ENCODE peak calls at places on chromosomes 3 and 15, in nine cellular contexts. C is psoas muscle, R is astrocyte, Z is thoracic aorta, W is Karpas-422, L is mesendoderm, D is SJSA1, Q is SK-N-SH, X is heart right ventricle. U is an unnamed sample.

GRCh38 chr3:185823280-185824044 is 1.4 kb downstream of the IGF2BP2 start:
- DNase-seq in C (peak), R (no peak), Z (no peak), W (no peak), L (peak), D (peak), Q (peak), X (peak), U (no peak)

GRCh38 chr3:37241880-37242279 is 67.5 kb upstream of the LRRFIP2 start:
- DNase-seq in C (no peak), R (no peak), Z (no peak), W (no peak), L (no peak), D (no peak), Q (no peak), X (no peak), U (no peak)

GRCh38 chr3:188003188-188004171 is 150.5 kb upstream of the LPP start:
- DNase-seq in C (no peak), R (no peak), Z (no peak), W (no peak), L (no peak), D (no peak), Q (no peak), X (no peak), U (no peak)

GRCh38 chr3:184748219-184749135 is 36.6 kb upstream of the MAGEF1 start:
- DNase-seq in C (no peak), R (no peak), Z (no peak), W (peak), L (peak), D (no peak), Q (peak), X (no peak), U (no peak)

GRCh38 chr3:128498127-128498626 is 5.2 kb upstream of the GATA2 start:
- DNase-seq in C (no peak), R (no peak), Z (no peak), W (no peak), L (no peak), D (peak), Q (no peak), X (no peak), U (no peak)

GRCh38 chr3:13005301-13005700 is 67.9 kb downstream of the IQSEC1 start:
- DNase-seq in C (no peak), R (no peak), Z (no peak), W (no peak), L (no peak), D (no peak), Q (no peak), X (no peak), U (peak)

GRCh38 chr15:83112233-83112958 is 5.0 kb downstream of the TM6SF1 start:
- DNase-seq in C (no peak), R (peak), Z (no peak), W (no peak), L (no peak), D (peak), Q (no peak), X (no peak), U (no peak)

GRCh38 chr3:66483006-66483928 is 17.6 kb downstream of the LRIG1 start:
- DNase-seq in C (peak), R (peak), Z (peak), W (no peak), L (no peak), D (no peak), Q (peak), X (peak), U (peak)

GRCh38 chr3:32246079-32246675 is 7.7 kb downstream of the CMTM8 start:
- DNase-seq in C (no peak), R (no peak), Z (no peak), W (no peak), L (peak), D (no peak), Q (no peak), X (no peak), U (no peak)

GRCh38 chr15:27414168-27414870 is 443.3 kb downstream of the GABRG3 start:
- DNase-seq in C (no peak), R (peak), Z (no peak), W (no peak), L (no peak), D (peak), Q (no peak), X (no peak), U (no peak)

GRCh38 chr15:98649621-98649995 is 1.3 kb downstream of the IGF1R start:
- DNase-seq in C (peak), R (no peak), Z (no peak), W (no peak), L (no peak), D (peak), Q (peak), X (peak), U (no peak)

GRCh38 chr3:142987707-142988106 is 13.7 kb upstream of the U2SURP start:
- DNase-seq in C (peak), R (no peak), Z (no peak), W (no peak), L (peak), D (no peak), Q (no peak), X (no peak), U (no peak)

GRCh38 chr15:101023501-101024110 is 104.4 kb downstream of the LRRK1 start:
- DNase-seq in C (no peak), R (no peak), Z (no peak), W (no peak), L (no peak), D (no peak), Q (no peak), X (no peak), U (no peak)

GRCh38 chr15:47577476-47577875 is 139.8 kb upstream of the SEMA6D start:
- DNase-seq in C (no peak), R (no peak), Z (no peak), W (no peak), L (no peak), D (no peak), Q (peak), X (no peak), U (no peak)

GRCh38 chr15:59294574-59294960 is 78.1 kb downstream of the MYO1E start:
- DNase-seq in C (no peak), R (no peak), Z (no peak), W (no peak), L (peak), D (peak), Q (no peak), X (no peak), U (no peak)

GRCh38 chr3:186613637-186614265 is 891 bp downstream of the AHSG start:
- DNase-seq in C (no peak), R (no peak), Z (no peak), W (no peak), L (no peak), D (no peak), Q (no peak), X (no peak), U (no peak)

GRCh38 chr3:15499536-15499935 is 22.0 kb downstream of the COLQ start:
- DNase-seq in C (no peak), R (no peak), Z (no peak), W (peak), L (no peak), D (no peak), Q (no peak), X (no peak), U (no peak)

GRCh38 chr15:33169625-33170024 is 24.9 kb downstream of the FMN1 start:
- DNase-seq in C (no peak), R (no peak), Z (no peak), W (no peak), L (no peak), D (no peak), Q (no peak), X (no peak), U (no peak)

GRCh38 chr15:40756938-40757337 is 1.9 kb upstream of the RMDN3 start:
- DNase-seq in C (peak), R (no peak), Z (no peak), W (no peak), L (peak), D (no peak), Q (peak), X (no peak), U (no peak)
- H3K27ac ChIP-seq in C (no peak), R (no peak), Z (no peak), W (no peak), L (no peak), D (no peak), Q (peak), X (no peak), U (no peak)

GRCh38 chr3:39051649-39052557 is at the start of the genes SCN11A and WDR48:
- DNase-seq in C (peak), R (peak), Z (peak), W (peak), L (peak), D (peak), Q (peak), X (peak), U (peak)

GRCh38 chr3:39056151-39056550 is 4.3 kb downstream of the WDR48 start:
- DNase-seq in C (no peak), R (peak), Z (no peak), W (no peak), L (no peak), D (no peak), Q (no peak), X (no peak), U (no peak)

GRCh38 chr3:39050020-39050419 is 1.7 kb downstream of the SCN11A start:
- DNase-seq in C (no peak), R (no peak), Z (no peak), W (no peak), L (no peak), D (no peak), Q (no peak), X (no peak), U (no peak)

GRCh38 chr3:39052613-39053012 is 797 bp downstream of the WDR48 start:
- DNase-seq in C (no peak), R (no peak), Z (no peak), W (no peak), L (no peak), D (no peak), Q (peak), X (no peak), U (no peak)
- H3K27ac ChIP-seq in C (peak), R (peak), Z (peak), W (no peak), L (no peak), D (peak), Q (no peak), X (peak), U (no peak)

GRCh38 chr3:179887566-179887965 is 149.2 kb downstream of the PEX5L start:
- DNase-seq in C (no peak), R (no peak), Z (no peak), W (no peak), L (no peak), D (no peak), Q (no peak), X (no peak), U (no peak)

GRCh38 chr3:179884136-179884535 is 152.6 kb downstream of the PEX5L start:
- DNase-seq in C (no peak), R (no peak), Z (no peak), W (no peak), L (no peak), D (no peak), Q (no peak), X (no peak), U (no peak)

GRCh38 chr3:179880868-179881267 is 155.9 kb downstream of the PEX5L start:
- DNase-seq in C (no peak), R (no peak), Z (no peak), W (no peak), L (peak), D (no peak), Q (no peak), X (no peak), U (no peak)

GRCh38 chr3:179885950-179886349 is 150.8 kb downstream of the PEX5L start:
- DNase-seq in C (no peak), R (no peak), Z (no peak), W (no peak), L (no peak), D (no peak), Q (no peak), X (no peak), U (no peak)

GRCh38 chr3:179882322-179882721 is 154.4 kb downstream of the PEX5L start:
- DNase-seq in C (no peak), R (peak), Z (no peak), W (no peak), L (no peak), D (no peak), Q (no peak), X (no peak), U (no peak)
- H3K27ac ChIP-seq in C (no peak), R (no peak), Z (no peak), W (no peak), L (no peak), D (no peak), Q (no peak), X (no peak), U (peak)

GRCh38 chr15:75456710-75457109 is 5.2 kb upstream of the SIN3A start:
- DNase-seq in C (no peak), R (no peak), Z (no peak), W (peak), L (peak), D (no peak), Q (no peak), X (no peak), U (no peak)
- H3K27ac ChIP-seq in C (no peak), R (peak), Z (peak), W (peak), L (no peak), D (no peak), Q (no peak), X (no peak), U (no peak)